ENCODE peak calls at places on chromosome 9, in ten cellular contexts. L, F, M, W, K, X, Y, U, T and R are unnamed samples.

GRCh38 chr9:18595597-18595996 is 121.6 kb downstream of the ADAMTSL1 start:
- DNase-seq in L (no peak), F (no peak), M (no peak), W (peak), K (no peak), X (peak), Y (no peak), U (no peak), T (no peak), R (no peak)

GRCh38 chr9:122218885-122219855 is 9.6 kb downstream of the LHX6 start:
- DNase-seq in L (no peak), F (no peak), M (no peak), W (no peak), K (no peak), X (no peak), Y (no peak), U (no peak), T (no peak), R (no peak)

GRCh38 chr9:95150903-95151302 is 166.6 kb downstream of the FANCC start:
- DNase-seq in L (peak), F (no peak), M (no peak), W (no peak), K (no peak), X (no peak), Y (no peak), U (no peak), T (no peak), R (no peak)

GRCh38 chr9:93665566-93666278 is 89.3 kb downstream of the PHF2 start:
- DNase-seq in L (peak), F (no peak), M (no peak), W (peak), K (no peak), X (no peak), Y (no peak), U (no peak), T (no peak), R (no peak)

GRCh38 chr9:133119461-133120342 is 1.3 kb downstream of the RALGDS start:
- DNase-seq in L (peak), F (no peak), M (no peak), W (peak), K (no peak), X (no peak), Y (no peak), U (no peak), T (no peak), R (no peak)

GRCh38 chr9:95127249-95128176 is 190.0 kb downstream of the FANCC start:
- DNase-seq in L (peak), F (peak), M (peak), W (peak), K (peak), X (peak), Y (peak), U (peak), T (peak), R (peak)

GRCh38 chr9:17394868-17395488 is 183.9 kb upstream of the SH3GL2 start:
- DNase-seq in L (no peak), F (no peak), M (no peak), W (no peak), K (no peak), X (no peak), Y (no peak), U (no peak), T (no peak), R (no peak)

GRCh38 chr9:34493972-34494535 is 28.7 kb downstream of the ENHO start:
- DNase-seq in L (no peak), F (peak), M (no peak), W (peak), K (peak), X (no peak), Y (peak), U (peak), T (peak), R (peak)

GRCh38 chr9:15160673-15161072 is 146.3 kb downstream of the TTC39B start:
- DNase-seq in L (no peak), F (no peak), M (no peak), W (no peak), K (peak), X (no peak), Y (no peak), U (no peak), T (peak), R (no peak)

GRCh38 chr9:134162926-134163373 is 1.4 kb downstream of the RNU6ATAC start:
- DNase-seq in L (no peak), F (no peak), M (no peak), W (peak), K (no peak), X (no peak), Y (no peak), U (no peak), T (no peak), R (no peak)

GRCh38 chr9:77456829-77457437 is 191.2 kb downstream of the GNA14 start:
- DNase-seq in L (peak), F (peak), M (peak), W (peak), K (peak), X (peak), Y (peak), U (peak), T (peak), R (peak)

GRCh38 chr9:89505795-89506385 is 8.0 kb upstream of the SEMA4D start:
- DNase-seq in L (no peak), F (no peak), M (no peak), W (peak), K (peak), X (no peak), Y (no peak), U (no peak), T (no peak), R (no peak)

GRCh38 chr9:93154293-93154903 is 20.3 kb upstream of the NINJ1 start:
- DNase-seq in L (no peak), F (no peak), M (no peak), W (no peak), K (peak), X (peak), Y (no peak), U (no peak), T (peak), R (no peak)

GRCh38 chr9:80061940-80062339 is 490.2 kb downstream of the TLE4 start:
- DNase-seq in L (no peak), F (peak), M (no peak), W (no peak), K (peak), X (no peak), Y (no peak), U (peak), T (peak), R (peak)

GRCh38 chr9:104743377-104743985 is 4.0 kb upstream of the NIPSNAP3A start:
- DNase-seq in L (no peak), F (peak), M (no peak), W (no peak), K (peak), X (no peak), Y (peak), U (peak), T (peak), R (peak)

GRCh38 chr9:12719431-12719830 is 26.2 kb downstream of the TYRP1 start:
- DNase-seq in L (no peak), F (no peak), M (no peak), W (no peak), K (peak), X (no peak), Y (no peak), U (peak), T (peak), R (peak)

GRCh38 chr9:126613656-126614055 is at the start of gene LMX1B:
- DNase-seq in L (no peak), F (no peak), M (no peak), W (peak), K (peak), X (no peak), Y (peak), U (no peak), T (peak), R (peak)

GRCh38 chr9:28951945-28952344 is 1378.7 kb upstream of the C9orf72 start:
- DNase-seq in L (no peak), F (no peak), M (no peak), W (no peak), K (no peak), X (no peak), Y (no peak), U (peak), T (peak), R (no peak)

GRCh38 chr9:37061763-37062162 is 27.7 kb upstream of the PAX5 start:
- DNase-seq in L (no peak), F (peak), M (no peak), W (no peak), K (peak), X (no peak), Y (no peak), U (peak), T (peak), R (peak)

GRCh38 chr9:129125478-129125877 is 14.3 kb downstream of the PTPA start:
- DNase-seq in L (no peak), F (peak), M (no peak), W (no peak), K (peak), X (no peak), Y (no peak), U (peak), T (peak), R (peak)

GRCh38 chr9:100567856-100568255 is 10.0 kb upstream of the CAVIN4 start:
- DNase-seq in L (no peak), F (no peak), M (no peak), W (no peak), K (no peak), X (no peak), Y (no peak), U (no peak), T (no peak), R (no peak)

GRCh38 chr9:130934702-130935659 is 4.1 kb downstream of the FIBCD1 start:
- DNase-seq in L (no peak), F (no peak), M (no peak), W (peak), K (no peak), X (no peak), Y (no peak), U (no peak), T (peak), R (no peak)